ENCODE peak calls at places on chromosomes 12 and 14, in four cellular contexts. One of them, this sample, is unnamed.

GRCh38 chr14:38197001-38197760 is 10.5 kb upstream of the SSTR1 start:
- DNase-seq in stimulated activated effector memory CD8-positive, alpha-beta T cell treated with anti-CD3 and anti-CD28 coated beads, Interleukin-12 subunit alpha, Interleukin-12 subunit beta, amount 100 ng/mL, for 72 hours: no peak
- DNase-seq in HCT116: no peak
- DNase-seq in left cardiac atrium: no peak
- DNase-seq in this sample: no peak

GRCh38 chr12:63362801-63363200 is 211.8 kb upstream of the AVPR1A start:
- DNase-seq in stimulated activated effector memory CD8-positive, alpha-beta T cell treated with anti-CD3 and anti-CD28 coated beads, Interleukin-12 subunit alpha, Interleukin-12 subunit beta, amount 100 ng/mL, for 72 hours: no peak
- DNase-seq in HCT116: no peak
- DNase-seq in left cardiac atrium: no peak
- DNase-seq in this sample: no peak

GRCh38 chr14:50318031-50318626 is 6.0 kb downstream of the DMAC2L start:
- DNase-seq in left cardiac atrium: no peak
- DNase-seq in stimulated activated effector memory CD8-positive, alpha-beta T cell treated with anti-CD3 and anti-CD28 coated beads, Interleukin-12 subunit alpha, Interleukin-12 subunit beta, amount 100 ng/mL, for 72 hours: no peak
- DNase-seq in HCT116: peak; percentile 26
- DNase-seq in this sample: no peak

GRCh38 chr12:45381351-45381750 is 165.5 kb downstream of the ANO6 start:
- DNase-seq in left cardiac atrium: no peak
- DNase-seq in stimulated activated effector memory CD8-positive, alpha-beta T cell treated with anti-CD3 and anti-CD28 coated beads, Interleukin-12 subunit alpha, Interleukin-12 subunit beta, amount 100 ng/mL, for 72 hours: no peak
- DNase-seq in HCT116: no peak
- DNase-seq in this sample: no peak

GRCh38 chr12:105740970-105741725 is 397.6 kb downstream of the NUAK1 start:
- DNase-seq in HCT116: no peak
- DNase-seq in stimulated activated effector memory CD8-positive, alpha-beta T cell treated with anti-CD3 and anti-CD28 coated beads, Interleukin-12 subunit alpha, Interleukin-12 subunit beta, amount 100 ng/mL, for 72 hours: no peak
- DNase-seq in left cardiac atrium: peak; percentile 76
- DNase-seq in this sample: no peak

GRCh38 chr12:56007892-56008471 is 10.9 kb downstream of the SUOX start:
- DNase-seq in stimulated activated effector memory CD8-positive, alpha-beta T cell treated with anti-CD3 and anti-CD28 coated beads, Interleukin-12 subunit alpha, Interleukin-12 subunit beta, amount 100 ng/mL, for 72 hours: no peak
- DNase-seq in left cardiac atrium: no peak
- DNase-seq in HCT116: no peak
- DNase-seq in this sample: no peak

GRCh38 chr12:102374190-102374589 is 106.2 kb downstream of the IGF1 start:
- DNase-seq in stimulated activated effector memory CD8-positive, alpha-beta T cell treated with anti-CD3 and anti-CD28 coated beads, Interleukin-12 subunit alpha, Interleukin-12 subunit beta, amount 100 ng/mL, for 72 hours: no peak
- DNase-seq in HCT116: no peak
- DNase-seq in left cardiac atrium: no peak
- DNase-seq in this sample: no peak

GRCh38 chr14:50018236-50019210 is 97.8 kb downstream of the VCPKMT start:
- DNase-seq in HCT116: no peak
- DNase-seq in left cardiac atrium: no peak
- DNase-seq in stimulated activated effector memory CD8-positive, alpha-beta T cell treated with anti-CD3 and anti-CD28 coated beads, Interleukin-12 subunit alpha, Interleukin-12 subunit beta, amount 100 ng/mL, for 72 hours: no peak
- DNase-seq in this sample: no peak

GRCh38 chr12:44627767-44628166 is 248.3 kb downstream of the NELL2 start:
- DNase-seq in HCT116: no peak
- DNase-seq in stimulated activated effector memory CD8-positive, alpha-beta T cell treated with anti-CD3 and anti-CD28 coated beads, Interleukin-12 subunit alpha, Interleukin-12 subunit beta, amount 100 ng/mL, for 72 hours: no peak
- DNase-seq in left cardiac atrium: no peak
- DNase-seq in this sample: no peak

GRCh38 chr12:26798013-26798412 is 35.0 kb downstream of the ITPR2 start:
- DNase-seq in stimulated activated effector memory CD8-positive, alpha-beta T cell treated with anti-CD3 and anti-CD28 coated beads, Interleukin-12 subunit alpha, Interleukin-12 subunit beta, amount 100 ng/mL, for 72 hours: no peak
- DNase-seq in HCT116: no peak
- DNase-seq in left cardiac atrium: no peak
- DNase-seq in this sample: no peak

This sample was measured in progenitor cell of endocrine pancreas.